ENCODE peak calls at places on chromosomes 1 and 21, in four cellular contexts. J, R, W and Z are unnamed samples. For H3K4me1, the result is how much of the 10 kb centered on the place peaks cover.

GRCh38 chr1:65177457-65177856 is 29.5 kb downstream of the AK4 start:
- DNase-seq in J (no peak), R (no peak), W (no peak), Z (no peak)

GRCh38 chr1:12472798-12473551 is 145.0 kb downstream of the DHRS3 start:
- DNase-seq in J (no peak), R (no peak), W (no peak), Z (peak)

GRCh38 chr1:224644553-224645154 is 28.5 kb downstream of the CNIH3 start:
- DNase-seq in J (no peak), R (no peak), W (peak), Z (no peak)

GRCh38 chr21:34192646-34193285 is 119.4 kb downstream of the MRPS6 start:
- DNase-seq in J (no peak), R (no peak), W (no peak), Z (no peak)

GRCh38 chr1:151165281-151165737 is 393 bp downstream of the LYSMD1 start:
- DNase-seq in J (peak), R (peak), W (no peak), Z (no peak)

GRCh38 chr1:87399264-87399663 is 70.6 kb downstream of the LMO4 start:
- DNase-seq in J (no peak), R (no peak), W (no peak), Z (no peak)

GRCh38 chr1:117555806-117556205 is 50.0 kb upstream of the TENT5C start:
- DNase-seq in J (no peak), R (no peak), W (no peak), Z (no peak)

GRCh38 chr1:113291777-113292659 is 98.3 kb upstream of the MAGI3 start:
- DNase-seq in J (no peak), R (no peak), W (no peak), Z (no peak)

GRCh38 chr1:53368314-53369033 is 40.6 kb upstream of the LRP8 start:
- DNase-seq in J (peak), R (peak), W (no peak), Z (peak)

GRCh38 chr1:98781906-98782305 is 120.4 kb downstream of the SNX7 start:
- DNase-seq in J (no peak), R (no peak), W (no peak), Z (no peak)

GRCh38 chr1:31736675-31737074 is 27.5 kb downstream of the ADGRB2 start:
- DNase-seq in J (no peak), R (no peak), W (no peak), Z (no peak)

GRCh38 chr1:44442791-44443190 is 37.7 kb downstream of the RNF220 start:
- DNase-seq in J (no peak), R (no peak), W (no peak), Z (no peak)

GRCh38 chr1:17631410-17631809 is 91.9 kb downstream of the ARHGEF10L start:
- DNase-seq in J (no peak), R (no peak), W (no peak), Z (no peak)

DNA sequence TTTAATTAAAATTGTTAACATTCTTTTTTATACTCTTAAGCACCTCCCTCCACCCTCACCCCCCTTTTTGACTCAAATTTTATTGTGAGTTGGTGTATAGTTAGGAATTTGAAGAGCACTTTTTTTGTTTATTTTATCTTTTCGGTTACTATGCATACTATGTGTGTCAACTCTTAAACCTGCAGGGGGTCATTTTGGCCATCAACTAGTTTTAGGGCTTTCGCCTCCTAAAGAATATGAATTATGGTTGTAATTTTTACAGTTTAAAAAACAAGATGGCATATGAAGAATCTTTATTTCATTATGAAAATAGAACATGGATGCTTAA is 9.7 kb downstream of the BACH1 start:
- DNase-seq in J (no peak), R (no peak), W (no peak), Z (no peak)
- H3K4me1 ChIP-seq in J (under half), R (under half), W (under half), Z (under half)

GRCh38 chr1:41842282-41842681 is 76.4 kb downstream of the HIVEP3 start:
- DNase-seq in J (no peak), R (no peak), W (no peak), Z (no peak)

GRCh38 chr1:41843378-41843777 is 75.3 kb downstream of the HIVEP3 start:
- DNase-seq in J (no peak), R (no peak), W (no peak), Z (no peak)

GRCh38 chr1:41837691-41838090 is 81.0 kb downstream of the HIVEP3 start:
- DNase-seq in J (no peak), R (no peak), W (no peak), Z (no peak)

GRCh38 chr1:41838266-41838665 is 80.5 kb downstream of the HIVEP3 start:
- DNase-seq in J (no peak), R (no peak), W (no peak), Z (no peak)

DNA sequence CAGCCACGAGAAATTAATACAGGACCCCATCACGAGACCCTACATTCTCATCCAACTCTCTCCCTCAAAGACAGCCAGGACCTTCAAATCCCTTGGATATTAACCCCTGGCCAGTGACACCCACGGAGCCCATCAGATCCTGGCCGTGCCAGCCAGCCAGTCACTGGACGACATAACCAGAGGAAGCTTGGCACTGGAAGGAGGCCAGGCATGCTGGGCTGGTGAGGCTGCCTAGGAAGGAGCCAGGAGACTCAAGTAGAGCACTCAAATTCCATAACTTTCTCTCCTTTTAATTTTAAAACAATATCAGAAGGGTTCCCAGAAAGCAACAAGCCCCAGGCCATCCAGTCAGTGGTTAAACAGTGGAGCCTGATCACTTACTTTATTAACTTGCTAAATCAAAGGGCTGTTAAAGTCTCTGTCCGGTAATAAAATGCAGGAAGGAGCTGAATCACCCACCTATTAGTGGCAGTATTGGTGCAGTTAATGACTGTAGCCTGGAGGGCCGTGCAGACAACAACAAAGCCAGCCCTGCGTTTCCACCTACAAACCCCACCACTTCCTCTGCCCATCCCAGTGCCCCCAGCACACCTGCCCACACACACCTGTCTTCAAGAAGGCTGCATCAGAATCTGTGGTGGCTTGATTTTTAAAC is 78.0 kb downstream of the HIVEP3 start:
- DNase-seq in J (no peak), R (no peak), W (no peak), Z (no peak)
- TF ChIP-seq CTCF in J (no peak), R (no peak), W (no peak), Z (no peak)

GRCh38 chr1:23627065-23627464 is 64.5 kb upstream of the RPL11 start:
- DNase-seq in J (no peak), R (no peak), W (no peak), Z (no peak)

GRCh38 chr1:23625459-23625858 is 66.1 kb upstream of the RPL11 start:
- DNase-seq in J (no peak), R (no peak), W (no peak), Z (no peak)

GRCh38 chr1:23622284-23622683 is 63.0 kb upstream of the ID3 start:
- DNase-seq in J (no peak), R (no peak), W (no peak), Z (no peak)

GRCh38 chr1:23625929-23626535 is 65.6 kb upstream of the RPL11 start:
- DNase-seq in J (no peak), R (no peak), W (no peak), Z (no peak)

GRCh38 chr1:23624440-23624839 is 65.1 kb upstream of the ID3 start:
- DNase-seq in J (no peak), R (no peak), W (no peak), Z (no peak)
- H3K4me1 ChIP-seq in J (under half), R (under half), W (under half), Z (under half)

GRCh38 chr1:205228052-205228451 is 306 bp downstream of the TMCC2 start:
- DNase-seq in J (no peak), R (no peak), W (no peak), Z (no peak)

GRCh38 chr1:205227584-205228006 is at the start of gene TMCC2:
- DNase-seq in J (peak), R (peak), W (no peak), Z (peak)

GRCh38 chr1:205224736-205225135 is 3.0 kb upstream of the TMCC2 start:
- DNase-seq in J (no peak), R (no peak), W (no peak), Z (no peak)

GRCh38 chr1:205225901-205226765 is 1.6 kb upstream of the TMCC2 start:
- DNase-seq in J (no peak), R (no peak), W (no peak), Z (no peak)

GRCh38 chr1:205226868-205227583 is 720 bp upstream of the TMCC2 start:
- DNase-seq in J (no peak), R (no peak), W (no peak), Z (no peak)
- TF ChIP-seq CTCF in J (no peak), R (no peak), W (no peak), Z (no peak)